ENCODE peak calls at places on chromosome 18, in seven cellular contexts. One of them, this sample, is unnamed.
A peak's percentile ranks its signal among the peaks of the same experiment; 100 is the strongest.

GRCh38 chr18:56200381-56200831 is 438.0 kb downstream of the TXNL1 start:
- DNase-seq in foreskin fibroblast: peak; percentile 89
- DNase-seq in tibial nerve: no peak
- DNase-seq in heart right ventricle: no peak
- DNase-seq in neural progenitor cell: no peak
- DNase-seq in A549: peak; percentile 0
- DNase-seq in GM10248: no peak
- DNase-seq in this sample: no peak

GRCh38 chr18:79397830-79398761 is 2.4 kb downstream of the NFATC1 start:
- DNase-seq in foreskin fibroblast: no peak
- DNase-seq in tibial nerve: no peak
- DNase-seq in heart right ventricle: no peak
- DNase-seq in neural progenitor cell: no peak
- DNase-seq in A549: no peak
- DNase-seq in GM10248: no peak
- DNase-seq in this sample: no peak

GRCh38 chr18:13310286-13310685 is 91.7 kb downstream of the LDLRAD4 start:
- DNase-seq in foreskin fibroblast: no peak
- DNase-seq in tibial nerve: no peak
- DNase-seq in heart right ventricle: no peak
- DNase-seq in neural progenitor cell: no peak
- DNase-seq in A549: no peak
- DNase-seq in GM10248: no peak
- DNase-seq in this sample: no peak

GRCh38 chr18:73552171-73552570 is 595.5 kb downstream of the FBXO15 start:
- DNase-seq in foreskin fibroblast: no peak
- DNase-seq in tibial nerve: no peak
- DNase-seq in heart right ventricle: no peak
- DNase-seq in neural progenitor cell: no peak
- DNase-seq in A549: no peak
- DNase-seq in GM10248: no peak
- DNase-seq in this sample: no peak

GRCh38 chr18:50709215-50709614 is 110.6 kb downstream of the MRO start:
- DNase-seq in foreskin fibroblast: no peak
- DNase-seq in tibial nerve: no peak
- DNase-seq in heart right ventricle: no peak
- DNase-seq in neural progenitor cell: peak; percentile 49
- DNase-seq in A549: no peak
- DNase-seq in GM10248: no peak
- DNase-seq in this sample: no peak

GRCh38 chr18:21064347-21064746 is 47.3 kb downstream of the ROCK1 start:
- DNase-seq in foreskin fibroblast: peak; percentile 29
- DNase-seq in tibial nerve: no peak
- DNase-seq in heart right ventricle: no peak
- DNase-seq in neural progenitor cell: no peak
- DNase-seq in A549: no peak
- DNase-seq in GM10248: no peak
- DNase-seq in this sample: no peak

GRCh38 chr18:13500891-13501887 is 225.2 kb downstream of the FAM210A start:
- DNase-seq in foreskin fibroblast: peak; percentile 10
- DNase-seq in tibial nerve: no peak
- DNase-seq in heart right ventricle: peak; percentile 78
- DNase-seq in neural progenitor cell: no peak
- DNase-seq in A549: peak; percentile 50
- DNase-seq in GM10248: no peak
- DNase-seq in this sample: no peak

GRCh38 chr18:51163543-51163942 is 33.9 kb downstream of the MEX3C start:
- DNase-seq in foreskin fibroblast: no peak
- DNase-seq in tibial nerve: no peak
- DNase-seq in heart right ventricle: no peak
- DNase-seq in neural progenitor cell: no peak
- DNase-seq in A549: no peak
- DNase-seq in GM10248: no peak
- DNase-seq in this sample: no peak

GRCh38 chr18:41077076-41077475 is 878.0 kb upstream of the PIK3C3 start:
- DNase-seq in foreskin fibroblast: no peak
- DNase-seq in tibial nerve: no peak
- DNase-seq in heart right ventricle: no peak
- DNase-seq in neural progenitor cell: no peak
- DNase-seq in A549: no peak
- DNase-seq in GM10248: no peak
- DNase-seq in this sample: no peak

GRCh38 chr18:7174359-7175107 is 56.4 kb upstream of the LRRC30 start:
- DNase-seq in foreskin fibroblast: peak; percentile 45
- DNase-seq in tibial nerve: no peak
- DNase-seq in heart right ventricle: no peak
- DNase-seq in neural progenitor cell: peak; percentile 39
- DNase-seq in A549: no peak
- DNase-seq in GM10248: no peak
- DNase-seq in this sample: peak; percentile 23

GRCh38 chr18:62450546-62451395 is 72.1 kb upstream of the ZCCHC2 start:
- DNase-seq in foreskin fibroblast: peak; percentile 80
- DNase-seq in tibial nerve: peak; percentile 19
- DNase-seq in heart right ventricle: peak; percentile 66
- DNase-seq in neural progenitor cell: no peak
- DNase-seq in A549: peak; percentile 82
- DNase-seq in GM10248: no peak
- DNase-seq in this sample: peak; percentile 60

GRCh38 chr18:50172367-50172766 is 22.6 kb downstream of the MYO5B start:
- DNase-seq in foreskin fibroblast: no peak
- DNase-seq in tibial nerve: no peak
- DNase-seq in heart right ventricle: no peak
- DNase-seq in neural progenitor cell: no peak
- DNase-seq in A549: no peak
- DNase-seq in GM10248: no peak
- DNase-seq in this sample: no peak

GRCh38 chr18:57527479-57528237 is 58.8 kb downstream of the FECH start:
- DNase-seq in foreskin fibroblast: no peak
- DNase-seq in tibial nerve: no peak
- DNase-seq in heart right ventricle: no peak
- DNase-seq in neural progenitor cell: peak; percentile 23
- DNase-seq in A549: no peak
- DNase-seq in GM10248: no peak
- DNase-seq in this sample: no peak

GRCh38 chr18:2655954-2656236 is 369 bp downstream of the SMCHD1 start:
- DNase-seq in foreskin fibroblast: no peak
- DNase-seq in tibial nerve: no peak
- DNase-seq in heart right ventricle: peak; percentile 41
- DNase-seq in neural progenitor cell: no peak
- DNase-seq in A549: peak; percentile 60
- DNase-seq in GM10248: no peak
- DNase-seq in this sample: no peak

GRCh38 chr18:35457140-35457704 is 40.5 kb downstream of the INO80C start:
- DNase-seq in foreskin fibroblast: no peak
- DNase-seq in tibial nerve: no peak
- DNase-seq in heart right ventricle: no peak
- DNase-seq in neural progenitor cell: no peak
- DNase-seq in A549: no peak
- DNase-seq in GM10248: no peak
- DNase-seq in this sample: no peak

GRCh38 chr18:68033466-68033865 is 516.9 kb upstream of the DSEL start:
- DNase-seq in foreskin fibroblast: no peak
- DNase-seq in tibial nerve: no peak
- DNase-seq in heart right ventricle: no peak
- DNase-seq in neural progenitor cell: no peak
- DNase-seq in A549: no peak
- DNase-seq in GM10248: no peak
- DNase-seq in this sample: no peak

GRCh38 chr18:32549248-32549842 is 78.7 kb upstream of the GAREM1 start:
- DNase-seq in foreskin fibroblast: peak; percentile 63
- DNase-seq in tibial nerve: no peak
- DNase-seq in heart right ventricle: peak; percentile 18
- DNase-seq in neural progenitor cell: peak; percentile 87
- DNase-seq in A549: peak; percentile 46
- DNase-seq in GM10248: peak; percentile 41
- DNase-seq in this sample: peak; percentile 64

GRCh38 chr18:34893239-34893638 is 148.0 kb upstream of the MAPRE2 start:
- DNase-seq in foreskin fibroblast: no peak
- DNase-seq in tibial nerve: no peak
- DNase-seq in heart right ventricle: no peak
- DNase-seq in neural progenitor cell: no peak
- DNase-seq in A549: no peak
- DNase-seq in GM10248: no peak
- DNase-seq in this sample: no peak

GRCh38 chr18:31718386-31718785 is 34.0 kb upstream of the B4GALT6 start:
- DNase-seq in foreskin fibroblast: no peak
- DNase-seq in tibial nerve: no peak
- DNase-seq in heart right ventricle: no peak
- DNase-seq in neural progenitor cell: no peak
- DNase-seq in A549: no peak
- DNase-seq in GM10248: no peak
- DNase-seq in this sample: no peak

GRCh38 chr18:80210312-80211083 is 36.8 kb downstream of the PARD6G start:
- DNase-seq in foreskin fibroblast: no peak
- DNase-seq in tibial nerve: no peak
- DNase-seq in heart right ventricle: no peak
- DNase-seq in neural progenitor cell: no peak
- DNase-seq in A549: no peak
- DNase-seq in GM10248: peak; percentile 26
- DNase-seq in this sample: no peak

GRCh38 chr18:32530947-32531651 is 60.4 kb upstream of the GAREM1 start:
- DNase-seq in foreskin fibroblast: no peak
- DNase-seq in tibial nerve: no peak
- DNase-seq in heart right ventricle: no peak
- DNase-seq in neural progenitor cell: no peak
- DNase-seq in A549: peak; percentile 7
- DNase-seq in GM10248: no peak
- DNase-seq in this sample: no peak

GRCh38 chr18:36547544-36547943 is 250.0 kb downstream of the FHOD3 start:
- DNase-seq in foreskin fibroblast: no peak
- DNase-seq in tibial nerve: no peak
- DNase-seq in heart right ventricle: no peak
- DNase-seq in neural progenitor cell: no peak
- DNase-seq in A549: no peak
- DNase-seq in GM10248: no peak
- DNase-seq in this sample: no peak

GRCh38 chr18:74078257-74078656 is 69.4 kb downstream of the FBXO15 start:
- DNase-seq in foreskin fibroblast: no peak
- DNase-seq in tibial nerve: no peak
- DNase-seq in heart right ventricle: no peak
- DNase-seq in neural progenitor cell: no peak
- DNase-seq in A549: no peak
- DNase-seq in GM10248: no peak
- DNase-seq in this sample: no peak

GRCh38 chr18:72999971-73000607 is 132.3 kb upstream of the NETO1 start:
- DNase-seq in foreskin fibroblast: no peak
- DNase-seq in tibial nerve: no peak
- DNase-seq in heart right ventricle: no peak
- DNase-seq in neural progenitor cell: no peak
- DNase-seq in A549: no peak
- DNase-seq in GM10248: no peak
- DNase-seq in this sample: no peak

GRCh38 chr18:34631071-34631470 is 79.0 kb upstream of the DTNA start:
- DNase-seq in foreskin fibroblast: peak; percentile 42
- DNase-seq in tibial nerve: no peak
- DNase-seq in heart right ventricle: no peak
- DNase-seq in neural progenitor cell: no peak
- DNase-seq in A549: no peak
- DNase-seq in GM10248: no peak
- DNase-seq in this sample: no peak

GRCh38 chr18:14978962-14979535 is 231.1 kb downstream of the ANKRD30B start:
- DNase-seq in foreskin fibroblast: peak; percentile 42
- DNase-seq in tibial nerve: no peak
- DNase-seq in heart right ventricle: no peak
- DNase-seq in neural progenitor cell: no peak
- DNase-seq in A549: peak; percentile 2
- DNase-seq in GM10248: no peak
- DNase-seq in this sample: peak; percentile 80

GRCh38 chr18:48719388-48719787 is 180.6 kb downstream of the CTIF start:
- DNase-seq in foreskin fibroblast: no peak
- DNase-seq in tibial nerve: no peak
- DNase-seq in heart right ventricle: no peak
- DNase-seq in neural progenitor cell: no peak
- DNase-seq in A549: no peak
- DNase-seq in GM10248: no peak
- DNase-seq in this sample: no peak
- TF ChIP-seq CTCF in foreskin fibroblast: no peak
- TF ChIP-seq CTCF in tibial nerve: no peak
- TF ChIP-seq CTCF in heart right ventricle: no peak
- TF ChIP-seq CTCF in neural progenitor cell: no peak
- TF ChIP-seq CTCF in A549: no peak
- TF ChIP-seq CTCF in GM10248: no peak
- TF ChIP-seq CTCF in this sample: no peak

DNA sequence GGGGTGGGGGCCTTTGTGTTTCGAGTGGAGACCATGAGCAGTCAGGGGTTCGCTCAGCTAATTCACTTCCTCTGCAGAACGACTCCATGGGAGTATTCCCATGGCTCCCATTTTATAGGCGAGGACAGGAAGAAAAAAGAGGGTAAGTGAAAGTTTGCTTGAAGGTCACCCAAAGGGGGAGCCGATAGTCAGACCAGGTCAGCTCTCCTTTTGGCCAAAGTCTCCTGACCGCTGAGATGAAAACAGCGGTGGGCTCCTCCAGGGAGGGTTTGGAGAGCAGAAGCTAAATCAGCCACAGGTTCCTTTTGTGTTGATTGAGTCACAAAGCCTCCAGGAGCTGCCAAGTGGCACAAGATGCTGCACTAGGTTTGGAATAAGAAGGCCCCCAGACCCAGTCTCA is 34.1 kb upstream of the CTAGE1 start:
- DNase-seq in foreskin fibroblast: no peak
- DNase-seq in tibial nerve: no peak
- DNase-seq in heart right ventricle: no peak
- DNase-seq in neural progenitor cell: peak; percentile 33
- DNase-seq in A549: peak; percentile 11
- DNase-seq in GM10248: no peak
- DNase-seq in this sample: no peak
- TF ChIP-seq CTCF in foreskin fibroblast: no peak
- TF ChIP-seq CTCF in tibial nerve: no peak
- TF ChIP-seq CTCF in heart right ventricle: no peak
- TF ChIP-seq CTCF in neural progenitor cell: no peak
- TF ChIP-seq CTCF in A549: no peak
- TF ChIP-seq CTCF in GM10248: no peak
- TF ChIP-seq CTCF in this sample: no peak

GRCh38 chr18:76936877-76937276 is 114.5 kb downstream of the ZNF236 start:
- DNase-seq in foreskin fibroblast: no peak
- DNase-seq in tibial nerve: no peak
- DNase-seq in heart right ventricle: no peak
- DNase-seq in neural progenitor cell: no peak
- DNase-seq in A549: no peak
- DNase-seq in GM10248: no peak
- DNase-seq in this sample: no peak
- TF ChIP-seq CTCF in foreskin fibroblast: no peak
- TF ChIP-seq CTCF in tibial nerve: no peak
- TF ChIP-seq CTCF in heart right ventricle: no peak
- TF ChIP-seq CTCF in neural progenitor cell: no peak
- TF ChIP-seq CTCF in A549: no peak
- TF ChIP-seq CTCF in GM10248: no peak
- TF ChIP-seq CTCF in this sample: no peak

DNA sequence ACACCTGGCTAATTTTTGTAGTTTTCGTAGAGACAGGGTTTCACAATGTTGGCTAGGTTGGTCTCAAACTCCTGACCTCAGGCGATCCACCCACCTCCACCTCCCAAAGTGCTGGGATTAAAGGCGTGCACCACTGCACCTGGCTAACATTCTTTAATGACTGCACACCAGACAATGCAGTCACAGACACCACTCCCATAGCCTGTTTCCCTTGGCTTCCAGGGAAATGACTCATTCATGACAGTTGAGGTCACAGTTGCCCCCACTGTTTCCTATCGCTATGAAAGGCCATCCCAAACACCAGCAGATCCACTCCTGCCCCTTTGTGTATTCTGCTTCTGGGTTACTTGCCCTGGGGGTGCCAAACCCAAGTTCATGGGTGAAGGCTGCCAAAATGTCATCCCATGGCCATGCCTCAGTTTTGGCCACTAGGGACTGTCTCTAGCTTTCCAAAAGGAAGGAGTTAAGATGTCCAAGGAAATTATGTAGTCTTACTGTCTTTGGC is 8.7 kb downstream of the CHMP1B start:
- DNase-seq in foreskin fibroblast: peak; percentile 80
- DNase-seq in tibial nerve: no peak
- DNase-seq in heart right ventricle: no peak
- DNase-seq in neural progenitor cell: no peak
- DNase-seq in A549: peak; percentile 92
- DNase-seq in GM10248: no peak
- DNase-seq in this sample: no peak
- TF ChIP-seq CTCF in foreskin fibroblast: peak; percentile 31
- TF ChIP-seq CTCF in tibial nerve: no peak
- TF ChIP-seq CTCF in heart right ventricle: no peak
- TF ChIP-seq CTCF in neural progenitor cell: no peak
- TF ChIP-seq CTCF in A549: peak; percentile 27
- TF ChIP-seq CTCF in GM10248: no peak
- TF ChIP-seq CTCF in this sample: no peak